ENCODE peak calls at places on chromosomes 11 and 22, in nine cellular contexts. P is fibroblast of pulmonary artery; N is B cell; H is Kasumi-1; S is activated gamma-delta T cell treated with Interleukin-2 at 50 U/mL for 16 hours; C is amniotic stem cell; U is central memory CD4-positive, alpha-beta T cell; B is BE2C; J is stimulated activated CD4-positive, alpha-beta T cell treated with anti-CD3 and anti-CD28 coated beads, Interleukin-1b, Interleukin-23, amount 100 ng/mL, for 24 hours. X is an unnamed sample.

GRCh38 chr11:118012083-118012669 is 26.0 kb downstream of the IL10RA start:
- DNase-seq in S (peak), B (no peak), C (no peak), P (no peak), H (peak), J (no peak), U (no peak), N (peak), X (no peak)

GRCh38 chr11:84564180-84564866 is 1062.8 kb downstream of the DLG2 start:
- DNase-seq in B (peak), P (peak), U (no peak), N (peak), S (no peak), H (peak), C (no peak), J (peak), X (peak)

GRCh38 chr11:71428861-71429435 is 19.2 kb downstream of the DHCR7 start:
- DNase-seq in B (no peak), P (peak), J (no peak), N (no peak), U (no peak), S (no peak), C (no peak), H (no peak), X (no peak)

GRCh38 chr11:125883375-125883774 is 4.1 kb upstream of the HYLS1 start:
- DNase-seq in J (no peak), C (no peak), N (no peak), B (no peak), U (no peak), P (no peak), S (no peak), H (no peak), X (no peak)

GRCh38 chr11:8689726-8690255 is 7.2 kb downstream of the RPL27A start:
- DNase-seq in C (no peak), H (no peak), B (no peak), J (no peak), U (no peak), N (no peak), S (no peak), P (no peak), X (no peak)

GRCh38 chr11:87030458-87031054 is 7.2 kb upstream of the TMEM135 start:
- DNase-seq in J (no peak), H (no peak), P (no peak), S (no peak), B (no peak), U (peak), C (no peak), N (no peak), X (no peak)

GRCh38 chr22:29152045-29152380 is 53.7 kb upstream of the EMID1 start:
- DNase-seq in U (no peak), H (no peak), B (no peak), J (no peak), N (no peak), S (no peak), P (no peak), C (no peak), X (no peak)

GRCh38 chr11:134724779-134725140 is 312.7 kb upstream of the B3GAT1 start:
- DNase-seq in S (no peak), J (no peak), P (no peak), B (no peak), N (no peak), U (no peak), C (no peak), H (no peak), X (no peak)

GRCh38 chr11:61004037-61004641 is 32.7 kb downstream of the CD6 start:
- DNase-seq in S (no peak), J (no peak), C (no peak), B (no peak), U (peak), H (peak), N (no peak), P (peak), X (no peak)

GRCh38 chr11:62324738-62325556 is 12.3 kb upstream of the ASRGL1 start:
- DNase-seq in B (peak), C (no peak), S (peak), P (peak), H (peak), U (peak), J (peak), N (no peak), X (no peak)

GRCh38 chr11:34346551-34346950 is 11.3 kb downstream of the ABTB2 start:
- DNase-seq in H (no peak), B (no peak), U (no peak), C (no peak), S (no peak), J (no peak), N (no peak), P (no peak), X (no peak)

GRCh38 chr11:67379061-67380058 is 6.0 kb upstream of the CLCF1 start:
- DNase-seq in C (peak), P (no peak), U (no peak), J (no peak), S (no peak), N (no peak), B (no peak), H (no peak), X (no peak)

GRCh38 chr22:50550395-50550794 is 4.7 kb downstream of the KLHDC7B start:
- DNase-seq in U (no peak), B (no peak), J (no peak), C (no peak), N (no peak), P (no peak), S (no peak), H (no peak), X (no peak)

GRCh38 chr22:22371031-22371541 is 126.5 kb downstream of the VPREB1 start:
- DNase-seq in H (no peak), N (no peak), P (no peak), J (no peak), U (no peak), C (no peak), S (no peak), B (no peak), X (no peak)

GRCh38 chr11:59776210-59777066 is 21.3 kb downstream of the STX3 start:
- DNase-seq in S (no peak), H (no peak), J (no peak), U (no peak), N (no peak), B (no peak), C (no peak), P (peak), X (no peak)

GRCh38 chr11:91717169-91717568 is 507.4 kb upstream of the FAT3 start:
- DNase-seq in U (no peak), P (no peak), B (no peak), J (no peak), N (no peak), C (no peak), S (no peak), H (no peak), X (no peak)

GRCh38 chr11:130865091-130865771 is 51.0 kb downstream of the SNX19 start:
- DNase-seq in N (no peak), S (no peak), J (no peak), H (no peak), U (no peak), B (no peak), C (no peak), P (no peak), X (no peak)

GRCh38 chr11:86192858-86193257 is 51.7 kb upstream of the EED start:
- DNase-seq in U (no peak), P (no peak), N (no peak), B (no peak), H (no peak), S (no peak), C (no peak), J (no peak), X (peak)

GRCh38 chr22:42932857-42933782 is 76.0 kb upstream of the ARFGAP3 start:
- DNase-seq in N (peak), P (no peak), S (no peak), U (no peak), C (no peak), H (peak), J (peak), B (no peak), X (no peak)

GRCh38 chr11:107928046-107928766 is at the start of gene RAB39A:
- DNase-seq in J (peak), S (peak), B (peak), C (peak), P (peak), U (peak), N (peak), H (peak), X (peak)